ENCODE peak calls at places on chromosomes 7 and 10, in five cellular contexts. O, E, F, D and S are unnamed samples.

GRCh38 chr7:23918856-23919255 is 208.8 kb downstream of the STK31 start:
- DNase-seq in O (peak; percentile 77), E (no peak), F (no peak), D (no peak), S (no peak)

GRCh38 chr10:98485959-98486358 is 39.2 kb upstream of the HPS1 start:
- DNase-seq in O (no peak), E (no peak), F (no peak), D (no peak), S (no peak)

GRCh38 chr7:102306916-102307677 is 20.4 kb downstream of the SH2B2 start:
- DNase-seq in O (peak; percentile 84), E (peak; percentile 76), F (no peak), D (peak; percentile 68), S (no peak)

GRCh38 chr7:30706316-30706715 is 24.1 kb upstream of the CRHR2 start:
- DNase-seq in O (no peak), E (no peak), F (no peak), D (no peak), S (no peak)

GRCh38 chr7:23603632-23604295 is 6.6 kb downstream of the CCDC126 start:
- DNase-seq in O (no peak), E (no peak), F (no peak), D (no peak), S (no peak)

GRCh38 chr10:70575874-70576802 is 26.4 kb downstream of the PRF1 start:
- DNase-seq in O (no peak), E (no peak), F (no peak), D (peak; percentile 62), S (no peak)

GRCh38 chr10:76558586-76558985 is 1079.0 kb downstream of the KCNMA1 start:
- DNase-seq in O (no peak), E (peak; percentile 19), F (peak; percentile 74), D (no peak), S (no peak)

GRCh38 chr7:16347461-16348192 is 73.7 kb downstream of the CRPPA start:
- DNase-seq in O (no peak), E (no peak), F (no peak), D (no peak), S (no peak)

GRCh38 chr7:91892821-91893340 is 12.4 kb upstream of the MTERF1 start:
- DNase-seq in O (peak; percentile 71), E (no peak), F (no peak), D (no peak), S (no peak)

GRCh38 chr7:3942778-3943177 is 641.7 kb downstream of the SDK1 start:
- DNase-seq in O (no peak), E (no peak), F (no peak), D (no peak), S (no peak)

GRCh38 chr7:141558544-141559183 is 7.5 kb downstream of the AGK start:
- DNase-seq in O (no peak), E (no peak), F (no peak), D (no peak), S (no peak)

GRCh38 chr7:101702362-101702850 is 73.3 kb upstream of the MYL10 start:
- DNase-seq in O (peak; percentile 75), E (no peak), F (no peak), D (no peak), S (peak; percentile 80)

GRCh38 chr7:727104-727805 is at the start of gene PRKAR1B:
- DNase-seq in O (peak; percentile 80), E (no peak), F (no peak), D (no peak), S (peak; percentile 75)

GRCh38 chr7:91353923-91354322 is 89.7 kb downstream of the FZD1 start:
- DNase-seq in O (peak; percentile 57), E (no peak), F (no peak), D (no peak), S (no peak)

GRCh38 chr7:128841171-128841690 is 11.0 kb downstream of the FLNC start:
- DNase-seq in O (no peak), E (no peak), F (no peak), D (no peak), S (no peak)

GRCh38 chr10:31583358-31583757 is 264.3 kb downstream of the ZEB1 start:
- DNase-seq in O (no peak), E (no peak), F (no peak), D (no peak), S (no peak)

GRCh38 chr7:115249080-115249479 is 327.2 kb downstream of the MDFIC start:
- DNase-seq in O (no peak), E (no peak), F (no peak), D (no peak), S (no peak)

GRCh38 chr7:150322833-150323681 is at the start of the genes ACTR3C and LRRC61:
- DNase-seq in O (peak; percentile 83), E (no peak), F (no peak), D (peak; percentile 82), S (peak; percentile 87)

GRCh38 chr10:31707578-31708411 is 220.8 kb downstream of the ARHGAP12 start:
- DNase-seq in O (peak; percentile 65), E (no peak), F (peak; percentile 78), D (no peak), S (no peak)

GRCh38 chr7:92806496-92806895 is 29.9 kb downstream of the CDK6 start:
- DNase-seq in O (no peak), E (no peak), F (no peak), D (no peak), S (no peak)

GRCh38 chr10:47264797-47265281 is 35.2 kb upstream of the GDF10 start:
- DNase-seq in O (no peak), E (no peak), F (peak; percentile 34), D (no peak), S (no peak)

GRCh38 chr10:127150136-127150535 is 46.3 kb downstream of the INSYN2A start:
- DNase-seq in O (no peak), E (no peak), F (no peak), D (no peak), S (no peak)

GRCh38 chr7:44392618-44393010 is 67.2 kb upstream of the CAMK2B start:
- DNase-seq in O (no peak), E (no peak), F (no peak), D (no peak), S (no peak)

GRCh38 chr10:130739016-130739756 is 572.3 kb downstream of the TCERG1L start:
- DNase-seq in O (no peak), E (no peak), F (no peak), D (no peak), S (no peak)

GRCh38 chr10:130740788-130741785 is 570.4 kb downstream of the TCERG1L start:
- DNase-seq in O (no peak), E (no peak), F (peak; percentile 46), D (no peak), S (peak; percentile 19)

GRCh38 chr10:130739757-130740145 is 571.8 kb downstream of the TCERG1L start:
- DNase-seq in O (peak; percentile 20), E (no peak), F (no peak), D (no peak), S (peak; percentile 22)

GRCh38 chr10:130740166-130740565 is 571.4 kb downstream of the TCERG1L start:
- DNase-seq in O (no peak), E (no peak), F (no peak), D (no peak), S (peak; percentile 21)

DNA sequence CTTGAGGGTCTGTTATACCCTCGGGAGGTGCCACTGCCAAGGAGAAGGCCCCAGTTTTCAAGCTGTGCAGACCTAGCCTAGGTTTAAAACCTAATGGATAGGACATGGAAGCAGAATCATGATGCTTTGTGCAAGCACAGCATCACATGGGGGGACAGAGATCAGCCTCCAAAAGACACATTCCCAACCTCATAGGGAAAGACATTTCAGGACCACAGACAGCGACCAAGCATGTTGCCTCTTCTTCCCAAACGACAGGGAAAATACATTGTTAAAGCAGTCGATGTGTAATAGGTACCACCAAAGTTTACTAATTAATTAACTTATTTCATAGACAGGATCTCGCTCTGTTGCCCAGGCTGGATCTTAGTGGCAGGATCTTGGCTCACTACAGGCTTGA is 573.9 kb downstream of the TCERG1L start:
- DNase-seq in O (peak; percentile 85), E (no peak), F (peak; percentile 27), D (no peak), S (peak; percentile 12)
- H3K9me3 ChIP-seq in O (no peaks in the 10 kb centered on the region), E (no peaks in the 10 kb centered on the region), F (no peaks in the 10 kb centered on the region), D (no peaks in the 10 kb centered on the region), S (no peaks in the 10 kb centered on the region)

GRCh38 chr10:101291254-101292193 is 62.3 kb upstream of the LBX1 start:
- DNase-seq in O (peak; percentile 95), E (peak; percentile 28), F (no peak), D (peak; percentile 89), S (peak; percentile 73)
- H3K27me3 ChIP-seq in O (peaks cover 88% of the 10 kb centered on the region), E (no peaks in the 10 kb centered on the region), F (peaks cover 13% of the 10 kb centered on the region), D (no peaks in the 10 kb centered on the region), S (peaks cover 5% of the 10 kb centered on the region)

DNA sequence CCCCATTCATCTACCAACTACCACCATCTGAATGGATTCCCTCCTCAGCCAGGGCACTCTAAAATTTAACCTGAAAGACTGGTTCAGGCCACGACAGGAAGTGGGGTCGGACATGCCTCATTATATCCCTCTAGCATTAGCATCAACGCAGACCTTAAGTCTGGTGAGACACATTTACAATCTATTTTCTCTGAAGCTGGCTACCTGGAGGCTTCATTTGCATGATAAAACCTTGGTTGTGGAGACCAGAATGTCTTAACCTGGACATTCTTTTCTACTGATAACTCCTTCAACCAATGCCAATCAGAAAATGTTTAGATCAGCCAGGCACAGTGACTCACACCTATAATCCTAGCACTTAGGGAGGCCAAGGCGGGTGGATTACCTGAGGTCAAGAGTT is 42.3 kb downstream of the SVOPL start:
- DNase-seq in O (no peak), E (no peak), F (no peak), D (no peak), S (no peak)
- H3K4me3 ChIP-seq in O (no peak overlapping the region), E (no peak overlapping the region), F (no peak overlapping the region), D (no peak overlapping the region), S (no peak overlapping the region)

GRCh38 chr7:51082940-51083533 is 233.6 kb downstream of the COBL start:
- DNase-seq in O (no peak), E (no peak), F (peak; percentile 19), D (no peak), S (no peak)
- H3K9me3 ChIP-seq in O (no peaks in the 10 kb centered on the region), E (no peaks in the 10 kb centered on the region), F (no peaks in the 10 kb centered on the region), D (no peaks in the 10 kb centered on the region), S (no peaks in the 10 kb centered on the region)

GRCh38 chr7:28556036-28556435 is 143.7 kb downstream of the CREB5 start:
- DNase-seq in O (no peak), E (no peak), F (no peak), D (no peak), S (no peak)

GRCh38 chr7:28554791-28555471 is 142.6 kb downstream of the CREB5 start:
- DNase-seq in O (no peak), E (no peak), F (no peak), D (peak; percentile 28), S (no peak)

GRCh38 chr7:28556671-28557070 is 144.4 kb downstream of the CREB5 start:
- DNase-seq in O (no peak), E (no peak), F (no peak), D (no peak), S (no peak)

GRCh38 chr7:28560771-28561170 is 148.5 kb downstream of the CREB5 start:
- DNase-seq in O (no peak), E (no peak), F (no peak), D (no peak), S (no peak)

DNA sequence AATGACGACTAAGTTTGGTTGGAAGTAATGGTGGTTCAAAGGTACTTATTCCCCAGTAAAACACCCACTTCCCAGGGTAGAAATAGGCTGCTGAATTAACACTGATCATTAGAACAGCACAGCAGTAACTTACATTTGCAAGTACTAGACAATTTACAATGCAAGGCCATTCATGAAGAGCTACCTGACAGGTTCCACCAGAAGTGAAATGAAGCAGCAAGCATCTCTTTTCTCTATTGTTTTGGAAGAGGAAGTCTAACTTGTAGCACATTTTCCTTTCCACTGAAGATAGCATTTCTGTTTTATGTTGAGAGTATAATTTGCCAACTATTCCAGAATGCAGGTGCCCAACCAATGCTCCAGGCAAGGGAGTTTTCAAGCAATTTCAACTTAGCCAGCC is 145.9 kb downstream of the CREB5 start:
- DNase-seq in O (no peak), E (no peak), F (no peak), D (no peak), S (no peak)
- H3K27me3 ChIP-seq in O (peaks cover 3% of the 10 kb centered on the region), E (no peaks in the 10 kb centered on the region), F (no peaks in the 10 kb centered on the region), D (no peaks in the 10 kb centered on the region), S (no peaks in the 10 kb centered on the region)